ENCODE peak calls at places on chromosomes 11 and 22, in eight cellular contexts. O is NCI-H1105; Z is CMK; S is CD8-positive, alpha-beta memory T cell; C is AG09309; B is heart right ventricle; V is skeletal muscle cell; I is T1000. J is an unnamed sample.

GRCh38 chr22:37741312-37741795 is 44.5 kb downstream of the TRIOBP start:
- DNase-seq in Z (no peak), B (peak; percentile 86), I (no peak), O (peak; percentile 50), C (peak; percentile 94), S (no peak), V (peak; percentile 97), J (no peak)

GRCh38 chr22:22745225-22746060 is 101.0 kb downstream of the GGTLC2 start:
- DNase-seq in V (no peak), S (peak; percentile 39), I (no peak), Z (no peak), C (no peak), B (no peak), O (no peak), J (peak; percentile 48)

GRCh38 chr11:71452354-71453020 is 516 bp upstream of the NADSYN1 start:
- DNase-seq in O (peak; percentile 42), B (peak; percentile 46), S (peak; percentile 46), I (no peak), Z (peak; percentile 87), C (peak; percentile 25), V (no peak), J (peak; percentile 31)

GRCh38 chr11:86386791-86387190 is 12.1 kb downstream of the CCDC81 start:
- DNase-seq in Z (no peak), V (no peak), O (no peak), B (no peak), S (no peak), C (no peak), I (no peak), J (no peak)

GRCh38 chr11:67409261-67409666 is 5.4 kb downstream of the TBC1D10C start:
- DNase-seq in B (no peak), C (no peak), V (no peak), S (peak; percentile 62), I (no peak), Z (no peak), O (no peak), J (no peak)

GRCh38 chr22:24883426-24883825 is 63.1 kb downstream of the LHFPL7 start:
- DNase-seq in O (no peak), V (no peak), S (no peak), Z (no peak), B (no peak), I (no peak), C (no peak), J (no peak)

GRCh38 chr11:45500457-45500856 is 165.0 kb downstream of the CHST1 start:
- DNase-seq in Z (no peak), C (no peak), B (no peak), I (no peak), S (no peak), V (no peak), O (no peak), J (no peak)

GRCh38 chr11:33262016-33262638 is 4.9 kb downstream of the HIPK3 start:
- DNase-seq in C (no peak), I (no peak), V (peak; percentile 5), Z (no peak), S (no peak), O (no peak), B (no peak), J (no peak)

GRCh38 chr11:16193897-16194381 is 162.4 kb downstream of the SOX6 start:
- DNase-seq in I (no peak), C (no peak), B (no peak), S (no peak), V (no peak), O (no peak), Z (no peak), J (no peak)

GRCh38 chr22:43263645-43264514 is 76.9 kb upstream of the TTLL12 start:
- DNase-seq in I (no peak), O (peak; percentile 42), C (peak; percentile 5), Z (peak; percentile 95), B (peak; percentile 62), S (peak; percentile 79), V (peak; percentile 52), J (no peak)

GRCh38 chr11:48063424-48063978 is 83.1 kb downstream of the PTPRJ start:
- DNase-seq in C (peak; percentile 96), B (peak; percentile 24), V (peak; percentile 86), Z (no peak), S (no peak), O (no peak), I (no peak), J (no peak)

GRCh38 chr22:36758792-36759271 is 17.1 kb downstream of the IFT27 start:
- DNase-seq in C (no peak), S (no peak), B (no peak), Z (no peak), I (no peak), O (no peak), V (no peak), J (no peak)

GRCh38 chr11:43984519-43985385 is 42.3 kb downstream of the C11orf96 start:
- DNase-seq in B (peak; percentile 25), V (no peak), S (no peak), C (no peak), Z (no peak), O (peak; percentile 7), I (no peak), J (no peak)

GRCh38 chr22:47547881-47548630 is 785.6 kb downstream of the TBC1D22A start:
- DNase-seq in V (no peak), O (no peak), S (no peak), B (no peak), C (no peak), Z (no peak), I (no peak), J (no peak)

GRCh38 chr22:28000361-28000760 is 81.3 kb upstream of the PITPNB start:
- DNase-seq in Z (no peak), S (no peak), B (no peak), O (no peak), C (no peak), V (no peak), I (no peak), J (no peak)

GRCh38 chr11:16402654-16403447 is 46.5 kb upstream of the SOX6 start:
- DNase-seq in Z (no peak), C (no peak), I (no peak), B (no peak), O (peak; percentile 35), S (no peak), V (no peak), J (no peak)

GRCh38 chr11:117538731-117539130 is 211.1 kb downstream of the CEP164 start:
- DNase-seq in I (no peak), S (no peak), C (peak; percentile 8), Z (no peak), O (no peak), V (peak; percentile 10), B (no peak), J (no peak)

GRCh38 chr11:76689313-76689712 is 18.8 kb upstream of the LRRC32 start:
- DNase-seq in B (no peak), C (no peak), I (no peak), V (no peak), O (no peak), Z (no peak), S (no peak), J (no peak)

GRCh38 chr11:128057786-128058395 is 529.5 kb downstream of the ETS1 start:
- DNase-seq in C (no peak), B (no peak), V (no peak), Z (no peak), I (no peak), O (no peak), S (no peak), J (no peak)

GRCh38 chr11:82767123-82767522 is 33.5 kb upstream of the FAM181B start:
- DNase-seq in Z (no peak), O (no peak), I (no peak), C (no peak), B (no peak), S (no peak), V (no peak), J (no peak)

GRCh38 chr11:93525601-93526000 is 17.6 kb downstream of the SMCO4 start:
- DNase-seq in C (no peak), I (no peak), Z (no peak), V (no peak), S (no peak), B (no peak), O (no peak), J (no peak)

GRCh38 chr22:35681454-35682050 is 33.3 kb downstream of the APOL6 start:
- DNase-seq in Z (no peak), I (no peak), O (no peak), S (no peak), B (no peak), C (no peak), V (no peak), J (no peak)